ENCODE peak calls at places on chromosomes 4 and X, in four cellular contexts. One of them, this sample, is unnamed.

GRCh38 chr4:675036-675804 is 878 bp downstream of the MYL5 start:
- DNase-seq in A673: no peak
- DNase-seq in esophagus squamous epithelium: no peak
- DNase-seq in heart right ventricle: no peak
- DNase-seq in this sample: no peak

GRCh38 chrX:40773188-40773587 is 37.8 kb upstream of the MED14 start:
- DNase-seq in esophagus squamous epithelium: no peak
- DNase-seq in heart right ventricle: no peak
- DNase-seq in A673: no peak
- DNase-seq in this sample: no peak

GRCh38 chrX:54807524-54808108 is at the start of gene MAGED2:
- DNase-seq in A673: peak
- DNase-seq in esophagus squamous epithelium: no peak
- DNase-seq in heart right ventricle: peak
- DNase-seq in this sample: no peak

GRCh38 chr4:101200561-101200960 is 146.8 kb downstream of the PPP3CA start:
- DNase-seq in heart right ventricle: no peak
- DNase-seq in esophagus squamous epithelium: no peak
- DNase-seq in A673: peak
- DNase-seq in this sample: no peak

GRCh38 chr4:40524642-40525041 is 105.0 kb downstream of the RBM47 start:
- DNase-seq in heart right ventricle: peak
- DNase-seq in esophagus squamous epithelium: no peak
- DNase-seq in A673: no peak
- DNase-seq in this sample: peak

GRCh38 chr4:17544205-17544604 is 29.2 kb downstream of the CLRN2 start:
- DNase-seq in esophagus squamous epithelium: no peak
- DNase-seq in A673: no peak
- DNase-seq in heart right ventricle: no peak
- DNase-seq in this sample: peak

GRCh38 chr4:185019451-185020292 is 1.4 kb downstream of the HELT start:
- DNase-seq in esophagus squamous epithelium: no peak
- DNase-seq in heart right ventricle: no peak
- DNase-seq in A673: no peak
- DNase-seq in this sample: no peak

GRCh38 chr4:189001971-189002450 is 862.8 kb downstream of the TRIML1 start:
- DNase-seq in heart right ventricle: no peak
- DNase-seq in A673: no peak
- DNase-seq in esophagus squamous epithelium: no peak
- DNase-seq in this sample: no peak

GRCh38 chrX:154376768-154377167 is 2.3 kb upstream of the EMD start:
- DNase-seq in heart right ventricle: no peak
- DNase-seq in A673: no peak
- DNase-seq in esophagus squamous epithelium: no peak
- DNase-seq in this sample: no peak

GRCh38 chr4:77175201-77175610 is 18.2 kb downstream of the CCNG2 start:
- DNase-seq in A673: no peak
- DNase-seq in heart right ventricle: no peak
- DNase-seq in esophagus squamous epithelium: no peak
- DNase-seq in this sample: no peak

GRCh38 chr4:118834070-118834469 is 1.9 kb downstream of the SEC24D start:
- DNase-seq in heart right ventricle: no peak
- DNase-seq in A673: no peak
- DNase-seq in esophagus squamous epithelium: no peak
- DNase-seq in this sample: no peak
- H3K4me3 ChIP-seq in heart right ventricle: peak
- H3K4me3 ChIP-seq in A673: peak
- H3K4me3 ChIP-seq in esophagus squamous epithelium: no peak
- H3K4me3 ChIP-seq in this sample: no peak

GRCh38 chr4:163343604-163344146 is at the start of gene NPY5R:
- DNase-seq in heart right ventricle: no peak
- DNase-seq in esophagus squamous epithelium: no peak
- DNase-seq in A673: peak
- DNase-seq in this sample: no peak
- H3K4me3 ChIP-seq in heart right ventricle: peak
- H3K4me3 ChIP-seq in esophagus squamous epithelium: peak
- H3K4me3 ChIP-seq in A673: peak
- H3K4me3 ChIP-seq in this sample: peak

GRCh38 chr4:119104644-119105273 is 30.9 kb upstream of the MYOZ2 start:
- DNase-seq in A673: peak
- DNase-seq in heart right ventricle: no peak
- DNase-seq in esophagus squamous epithelium: no peak
- DNase-seq in this sample: no peak

GRCh38 chr4:119100640-119101039 is 35.0 kb upstream of the MYOZ2 start:
- DNase-seq in esophagus squamous epithelium: no peak
- DNase-seq in A673: no peak
- DNase-seq in heart right ventricle: no peak
- DNase-seq in this sample: no peak

GRCh38 chr4:119105605-119106004 is 30.0 kb upstream of the MYOZ2 start:
- DNase-seq in A673: peak
- DNase-seq in heart right ventricle: no peak
- DNase-seq in esophagus squamous epithelium: no peak
- DNase-seq in this sample: no peak

GRCh38 chr4:119106036-119107000 is 29.3 kb upstream of the MYOZ2 start:
- DNase-seq in A673: peak
- DNase-seq in heart right ventricle: no peak
- DNase-seq in esophagus squamous epithelium: no peak
- DNase-seq in this sample: no peak

GRCh38 chr4:119103263-119103662 is 32.4 kb upstream of the MYOZ2 start:
- DNase-seq in esophagus squamous epithelium: no peak
- DNase-seq in heart right ventricle: no peak
- DNase-seq in A673: peak
- DNase-seq in this sample: no peak
- H3K4me3 ChIP-seq in esophagus squamous epithelium: no peak
- H3K4me3 ChIP-seq in heart right ventricle: no peak
- H3K4me3 ChIP-seq in A673: no peak
- H3K4me3 ChIP-seq in this sample: no peak

DNA sequence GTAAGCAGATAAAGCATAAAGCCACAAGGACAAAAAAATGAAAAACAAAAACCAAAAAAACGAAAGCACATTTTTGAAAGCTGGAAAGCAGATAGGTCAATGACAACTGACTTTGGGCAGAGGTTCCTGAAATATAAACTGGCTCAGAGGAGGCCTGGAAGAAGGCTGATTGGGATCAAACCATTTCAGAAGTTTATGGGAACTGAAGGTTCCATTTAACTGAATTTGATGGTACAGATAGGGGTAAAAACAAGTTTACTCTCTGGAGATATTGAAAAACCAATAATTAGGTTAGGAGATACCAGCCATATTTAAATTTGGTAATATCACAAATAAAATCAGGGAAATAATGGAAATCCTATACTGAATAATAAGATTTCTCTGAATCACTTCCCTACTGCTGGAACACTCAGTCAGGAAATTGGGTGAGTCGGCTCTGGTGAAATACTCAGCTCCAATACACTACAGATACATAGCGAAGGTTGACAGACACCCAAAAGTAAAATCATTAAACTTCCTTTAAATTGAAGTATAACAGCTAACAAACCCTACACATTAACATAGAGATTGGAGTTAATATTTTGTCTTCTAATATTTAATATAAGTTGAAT is 1584.3 kb downstream of the STIM2 start:
- DNase-seq in esophagus squamous epithelium: no peak
- DNase-seq in A673: no peak
- DNase-seq in heart right ventricle: no peak
- DNase-seq in this sample: peak
- H3K4me3 ChIP-seq in esophagus squamous epithelium: no peak
- H3K4me3 ChIP-seq in A673: no peak
- H3K4me3 ChIP-seq in heart right ventricle: no peak
- H3K4me3 ChIP-seq in this sample: no peak